ENCODE peak calls at places on chromosomes 6 and 20, in four cellular contexts. K is HepG2, Q is GM12878, P is K562. F is an unnamed sample.
A peak's percentile ranks its signal among the peaks of the same experiment; 100 is the strongest.

GRCh38 chr6:26031151-26031594 is 56.1 kb upstream of the HFE start:
- DNase-seq in K (no peak), Q (no peak), P (no peak), F (no peak)

GRCh38 chr6:8182857-8183256 is 80.5 kb upstream of the EEF1E1 start:
- DNase-seq in K (no peak), Q (no peak), P (no peak), F (no peak)

GRCh38 chr6:6414946-6415345 is 94.5 kb upstream of the F13A1 start:
- DNase-seq in K (no peak), Q (no peak), P (no peak), F (no peak)

GRCh38 chr20:60877071-60877470 is 375.0 kb upstream of the CDH4 start:
- DNase-seq in K (no peak), Q (no peak), P (no peak), F (no peak)

GRCh38 chr20:6492396-6493055 is 275.0 kb upstream of the BMP2 start:
- DNase-seq in K (no peak), Q (no peak), P (no peak), F (peak; percentile 27)

GRCh38 chr20:61673152-61673551 is 392.5 kb downstream of the TAF4 start:
- DNase-seq in K (no peak), Q (no peak), P (no peak), F (no peak)

GRCh38 chr6:32539839-32540238 is 9.8 kb upstream of the HLA-DRB5 start:
- DNase-seq in K (no peak), Q (no peak), P (no peak), F (no peak)

GRCh38 chr6:16760536-16761468 is at the start of gene ATXN1:
- DNase-seq in K (peak; percentile 53), Q (no peak), P (peak; percentile 48), F (peak; percentile 69)

GRCh38 chr20:39048000-39048696 is 86.0 kb downstream of the DHX35 start:
- DNase-seq in K (peak; percentile 80), Q (peak; percentile 36), P (peak; percentile 87), F (peak; percentile 77)

GRCh38 chr6:125182237-125183018 is 28.9 kb downstream of the TPD52L1 start:
- DNase-seq in K (no peak), Q (no peak), P (no peak), F (no peak)

GRCh38 chr6:141105481-141105880 is 1027.2 kb upstream of the GJE1 start:
- DNase-seq in K (no peak), Q (no peak), P (no peak), F (peak; percentile 91)

GRCh38 chr20:41172296-41173140 is 35.2 kb downstream of the PLCG1 start:
- DNase-seq in K (no peak), Q (no peak), P (no peak), F (no peak)

GRCh38 chr6:148239777-148240462 is 102.7 kb upstream of the SASH1 start:
- DNase-seq in K (no peak), Q (no peak), P (no peak), F (no peak)

GRCh38 chr20:22584922-22585785 is 782 bp upstream of the FOXA2 start:
- DNase-seq in K (peak; percentile 93), Q (no peak), P (peak; percentile 15), F (peak; percentile 72)

GRCh38 chr20:34710861-34711574 is 6.9 kb downstream of the TP53INP2 start:
- DNase-seq in K (no peak), Q (no peak), P (no peak), F (no peak)

GRCh38 chr6:169205176-169206160 is 48.2 kb downstream of the THBS2 start:
- DNase-seq in K (no peak), Q (no peak), P (no peak), F (no peak)

GRCh38 chr20:42041000-42041565 is 422.9 kb upstream of the CHD6 start:
- DNase-seq in K (no peak), Q (no peak), P (peak; percentile 11), F (no peak)

GRCh38 chr20:25148982-25149846 is 46.3 kb upstream of the ENTPD6 start:
- DNase-seq in K (no peak), Q (no peak), P (no peak), F (no peak)

GRCh38 chr20:61685462-61685861 is 380.2 kb downstream of the TAF4 start:
- DNase-seq in K (no peak), Q (no peak), P (no peak), F (no peak)

GRCh38 chr20:16955971-16956370 is 207.8 kb downstream of the OTOR start:
- DNase-seq in K (no peak), Q (no peak), P (no peak), F (peak; percentile 43)

GRCh38 chr6:125300992-125301434 is 754 bp downstream of the HDDC2 start:
- DNase-seq in K (no peak), Q (no peak), P (no peak), F (peak; percentile 7)

GRCh38 chr6:168546173-168546572 is 105.2 kb downstream of the SMOC2 start:
- DNase-seq in K (no peak), Q (no peak), P (no peak), F (no peak)

GRCh38 chr20:40276291-40276690 is 412.7 kb downstream of the MAFB start:
- DNase-seq in K (no peak), Q (no peak), P (no peak), F (no peak)

GRCh38 chr20:45377191-45377775 is 842 bp downstream of the TP53TG5 start:
- DNase-seq in K (no peak), Q (no peak), P (no peak), F (no peak)

GRCh38 chr6:113696960-113697359 is 160.2 kb upstream of the MARCKS start:
- DNase-seq in K (no peak), Q (no peak), P (no peak), F (no peak)

GRCh38 chr6:93136111-93136510 is 283.2 kb downstream of the EPHA7 start:
- DNase-seq in K (no peak), Q (no peak), P (no peak), F (peak; percentile 22)

GRCh38 chr6:34151321-34152041 is 5.6 kb upstream of the GRM4 start:
- DNase-seq in K (no peak), Q (no peak), P (no peak), F (peak; percentile 74)

GRCh38 chr20:24034820-24035219 is 46.2 kb upstream of the GGTLC1 start:
- DNase-seq in K (peak; percentile 78), Q (no peak), P (no peak), F (no peak)

GRCh38 chr6:136962661-136963060 is 40.6 kb downstream of the SLC35D3 start:
- DNase-seq in K (no peak), Q (no peak), P (no peak), F (peak; percentile 56)

GRCh38 chr6:99521557-99522286 is 6.5 kb upstream of the USP45 start:
- DNase-seq in K (peak; percentile 6), Q (no peak), P (no peak), F (peak; percentile 63)

GRCh38 chr20:50380697-50381040 is 129.5 kb upstream of the PTPN1 start:
- DNase-seq in K (peak; percentile 54), Q (no peak), P (no peak), F (peak; percentile 22)

GRCh38 chr6:145895802-145896201 is 68.4 kb downstream of the SHPRH start:
- DNase-seq in K (no peak), Q (no peak), P (peak; percentile 36), F (no peak)

GRCh38 chr20:34222208-34222607 is 19.0 kb upstream of the ASIP start:
- DNase-seq in K (no peak), Q (no peak), P (no peak), F (no peak)

GRCh38 chr6:15132854-15133670 is 112.8 kb upstream of the JARID2 start:
- DNase-seq in K (peak; percentile 68), Q (no peak), P (no peak), F (no peak)

GRCh38 chr20:33910529-33911327 is 83.0 kb upstream of the RALY start:
- DNase-seq in K (no peak), Q (no peak), P (no peak), F (no peak)

GRCh38 chr6:37547564-37548061 is 47.9 kb upstream of the CCDC167 start:
- DNase-seq in K (no peak), Q (no peak), P (no peak), F (no peak)

GRCh38 chr6:25676775-25677174 is 24.8 kb downstream of the SCGN start:
- DNase-seq in K (no peak), Q (no peak), P (no peak), F (no peak)

GRCh38 chr20:6764619-6765018 is 2.9 kb upstream of the BMP2 start:
- DNase-seq in K (no peak), Q (no peak), P (no peak), F (no peak)

GRCh38 chr6:117955684-117956083 is 48.6 kb downstream of the SLC35F1 start:
- DNase-seq in K (no peak), Q (no peak), P (no peak), F (no peak)
- H3K27ac ChIP-seq in K (no peak overlapping the region), Q (no peak overlapping the region), P (no peak overlapping the region), F (no peak overlapping the region)

GRCh38 chr6:75437451-75438185 is 56.0 kb downstream of the FILIP1 start:
- DNase-seq in K (no peak), Q (no peak), P (no peak), F (no peak)
- H2AFZ ChIP-seq in K (no peak overlapping the region), Q (no peak overlapping the region), P (no peak overlapping the region), F (peak overlapping the region; percentile 73)

GRCh38 chr6:119034827-119035458 is 43.5 kb downstream of the FAM184A start:
- DNase-seq in K (peak; percentile 7), Q (no peak), P (no peak), F (peak; percentile 90)

GRCh38 chr6:119037264-119037663 is 41.2 kb downstream of the FAM184A start:
- DNase-seq in K (no peak), Q (no peak), P (no peak), F (no peak)

GRCh38 chr6:119037941-119038623 is 40.4 kb downstream of the FAM184A start:
- DNase-seq in K (no peak), Q (no peak), P (peak; percentile 75), F (peak; percentile 43)

GRCh38 chr6:119036076-119036475 is 42.4 kb downstream of the FAM184A start:
- DNase-seq in K (no peak), Q (no peak), P (no peak), F (no peak)

GRCh38 chr6:119035459-119035858 is 43.0 kb downstream of the FAM184A start:
- DNase-seq in K (no peak), Q (no peak), P (peak; percentile 39), F (peak; percentile 81)
- TF ChIP-seq JUNB in K (no peak), Q (no peak), P (no peak), F (no peak)

DNA sequence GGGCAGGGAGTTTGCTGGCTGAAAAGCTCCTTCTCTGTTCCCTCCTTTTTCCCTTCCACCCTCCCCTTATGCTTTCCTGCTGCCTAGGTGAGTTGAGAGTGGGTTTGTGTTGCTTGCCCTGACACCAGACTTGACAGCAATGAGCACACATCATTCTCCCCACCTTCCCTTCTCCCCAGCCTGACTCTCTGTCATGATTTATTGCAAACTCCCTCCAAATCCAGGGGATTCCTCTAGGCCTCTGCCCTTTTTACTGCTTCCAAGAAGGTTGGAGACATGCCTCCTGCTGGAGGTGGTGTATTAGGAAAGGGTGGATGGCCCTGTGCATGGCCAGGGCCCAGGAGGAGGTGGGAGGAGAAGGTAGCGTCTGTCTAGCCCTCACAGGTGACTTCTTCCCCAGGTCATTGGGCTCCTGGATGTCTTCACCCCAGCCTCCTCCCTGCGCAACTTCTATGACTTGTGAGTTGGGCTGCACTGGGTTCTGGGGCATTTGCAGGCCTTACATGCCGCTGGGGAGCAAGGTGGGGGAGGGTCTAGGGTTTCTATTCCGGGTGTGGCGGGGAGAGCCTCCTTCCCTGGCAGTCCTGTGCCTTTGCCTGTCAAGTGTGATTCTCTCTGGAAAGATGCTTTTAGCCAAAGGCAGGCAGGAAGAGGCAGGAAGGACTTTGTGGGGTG is 2.0 kb downstream of the MAPK13 start:
- DNase-seq in K (no peak), Q (no peak), P (no peak), F (no peak)
- H3K27ac ChIP-seq in K (no peak overlapping the region), Q (no peak overlapping the region), P (no peak overlapping the region), F (no peak overlapping the region)